ENCODE peak calls at places on chromosomes 13 and 19, in ten cellular contexts. X, L, P, C, T, K, Z, O, B and Y are unnamed samples.

GRCh38 chr19:31303262-31303815 is 45.9 kb downstream of the TSHZ3 start:
- DNase-seq in C (no peak), B (no peak), Z (no peak), O (no peak), K (no peak), X (peak; percentile 60), L (no peak), P (no peak), T (no peak), Y (no peak)

GRCh38 chr19:10797078-10797477 is 38.9 kb downstream of the TMED1 start:
- DNase-seq in C (no peak), X (no peak), T (no peak), P (no peak), O (no peak), K (no peak), B (no peak), L (peak; percentile 81), Z (no peak), Y (no peak)

GRCh38 chr19:4352701-4353121 is 9.3 kb downstream of the MPND start:
- DNase-seq in O (peak; percentile 65), L (peak; percentile 72), Z (peak; percentile 61), B (no peak), K (peak; percentile 50), X (peak; percentile 37), C (peak; percentile 84), T (peak; percentile 76), P (no peak), Y (no peak)

GRCh38 chr13:99062593-99062992 is 84.7 kb upstream of the DOCK9 start:
- DNase-seq in K (peak; percentile 78), L (no peak), P (no peak), C (no peak), B (peak; percentile 41), T (peak; percentile 87), O (no peak), Z (no peak), X (peak; percentile 88), Y (peak; percentile 82)

GRCh38 chr13:40087021-40088002 is 431.9 kb downstream of the COG6 start:
- DNase-seq in T (no peak), L (no peak), B (no peak), P (no peak), C (peak; percentile 38), O (no peak), Z (no peak), K (no peak), X (peak; percentile 29), Y (no peak)

GRCh38 chr13:92307752-92308151 is 909.3 kb downstream of the GPC5 start:
- DNase-seq in T (no peak), X (no peak), L (no peak), Z (no peak), O (no peak), C (no peak), P (no peak), K (no peak), B (no peak), Y (no peak)

GRCh38 chr13:60590775-60591174 is 193.8 kb downstream of the TDRD3 start:
- DNase-seq in B (no peak), X (no peak), O (no peak), T (peak; percentile 64), P (no peak), L (no peak), Z (no peak), C (no peak), K (peak; percentile 75), Y (no peak)

GRCh38 chr13:98207411-98207810 is 30.3 kb upstream of the RNF113B start:
- DNase-seq in B (no peak), X (no peak), P (no peak), C (no peak), O (no peak), Z (no peak), L (no peak), T (no peak), K (peak; percentile 70), Y (no peak)

GRCh38 chr13:109773276-109773675 is 13.1 kb downstream of the IRS2 start:
- DNase-seq in B (no peak), P (no peak), Z (no peak), C (no peak), K (peak; percentile 51), O (no peak), T (no peak), L (no peak), X (no peak), Y (no peak)

GRCh38 chr13:110340812-110341444 is 33.8 kb downstream of the COL4A2 start:
- DNase-seq in B (peak; percentile 91), T (peak; percentile 77), Z (peak; percentile 97), P (no peak), C (no peak), X (peak; percentile 37), L (peak; percentile 58), O (peak; percentile 54), K (peak; percentile 87), Y (peak; percentile 96)

GRCh38 chr19:47226426-47227346 is 4.3 kb downstream of the BBC3 start:
- DNase-seq in O (peak; percentile 93), Z (peak; percentile 93), K (peak; percentile 62), P (peak; percentile 77), C (peak; percentile 66), X (peak; percentile 71), B (peak; percentile 75), L (peak; percentile 61), T (no peak), Y (peak; percentile 94)

GRCh38 chr13:95298971-95299627 is 2.2 kb downstream of the ABCC4 start:
- DNase-seq in P (no peak), T (no peak), O (no peak), K (peak; percentile 94), X (no peak), Z (no peak), B (no peak), L (no peak), C (no peak), Y (no peak)

GRCh38 chr13:92312823-92313222 is 913.8 kb upstream of the GPC6 start:
- DNase-seq in T (no peak), Z (no peak), P (no peak), B (no peak), C (no peak), L (no peak), O (no peak), K (no peak), X (no peak), Y (no peak)

GRCh38 chr19:13063461-13064091 is 39.1 kb downstream of the LYL1 start:
- DNase-seq in X (no peak), C (no peak), L (no peak), P (no peak), B (no peak), O (no peak), K (no peak), T (no peak), Z (peak; percentile 87), Y (peak; percentile 79)

GRCh38 chr19:34254552-34255432 is at the start of gene GARRE1:
- DNase-seq in B (peak; percentile 37), K (peak; percentile 38), P (no peak), L (peak; percentile 85), Z (no peak), C (peak; percentile 71), X (peak; percentile 91), O (peak; percentile 50), T (peak; percentile 81), Y (peak; percentile 80)

GRCh38 chr19:12194827-12195500 is 32.1 kb downstream of the ZNF136 start:
- DNase-seq in K (peak; percentile 66), O (peak; percentile 59), P (peak; percentile 95), X (peak; percentile 97), Z (peak; percentile 89), L (peak; percentile 81), T (peak; percentile 44), C (no peak), B (peak; percentile 67), Y (peak; percentile 94)

GRCh38 chr19:29586401-29586800 is 19.7 kb upstream of the POP4 start:
- DNase-seq in L (no peak), O (no peak), C (no peak), K (no peak), P (peak; percentile 10), X (no peak), Z (no peak), B (no peak), T (no peak), Y (no peak)

GRCh38 chr13:31797154-31797775 is 57.9 kb downstream of the RXFP2 start:
- DNase-seq in Z (no peak), L (no peak), B (no peak), K (peak; percentile 33), O (no peak), T (peak; percentile 27), P (no peak), C (peak; percentile 36), X (no peak), Y (no peak)
- H3K27ac ChIP-seq in Z (no peak overlapping the region), L (no peak overlapping the region), B (no peak overlapping the region), K (no peak overlapping the region), O (no peak overlapping the region), T (no peak overlapping the region), P (no peak overlapping the region), C (no peak overlapping the region), X (no peak overlapping the region), Y (no peak overlapping the region)

DNA sequence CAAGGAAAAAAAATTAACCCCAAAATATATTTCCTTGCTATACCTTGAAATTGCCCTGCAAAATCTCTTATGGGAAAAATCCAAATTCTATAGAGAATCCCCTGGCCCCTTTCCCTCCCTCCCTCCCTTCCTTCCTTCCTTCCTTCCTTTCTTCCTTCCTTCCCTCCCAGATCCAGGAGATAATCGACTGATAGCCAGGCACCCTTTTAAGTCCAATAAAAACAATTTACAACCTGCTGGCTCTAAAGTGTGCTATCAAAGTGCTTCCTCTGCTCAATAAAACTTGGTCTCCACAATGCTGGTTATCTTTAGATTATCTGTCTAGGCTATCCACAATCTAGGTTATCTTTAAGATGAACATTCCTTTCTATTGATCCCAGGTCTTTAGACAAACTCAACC is 83.1 kb upstream of the TUBA3C start:
- DNase-seq in C (no peak), P (no peak), Z (no peak), B (no peak), K (no peak), T (peak; percentile 81), X (no peak), O (no peak), L (no peak), Y (no peak)
- H3K27ac ChIP-seq in C (no peak overlapping the region), P (no peak overlapping the region), Z (no peak overlapping the region), B (no peak overlapping the region), K (no peak overlapping the region), T (peak overlapping the region; percentile 96), X (no peak overlapping the region), O (no peak overlapping the region), L (no peak overlapping the region), Y (no peak overlapping the region)

DNA sequence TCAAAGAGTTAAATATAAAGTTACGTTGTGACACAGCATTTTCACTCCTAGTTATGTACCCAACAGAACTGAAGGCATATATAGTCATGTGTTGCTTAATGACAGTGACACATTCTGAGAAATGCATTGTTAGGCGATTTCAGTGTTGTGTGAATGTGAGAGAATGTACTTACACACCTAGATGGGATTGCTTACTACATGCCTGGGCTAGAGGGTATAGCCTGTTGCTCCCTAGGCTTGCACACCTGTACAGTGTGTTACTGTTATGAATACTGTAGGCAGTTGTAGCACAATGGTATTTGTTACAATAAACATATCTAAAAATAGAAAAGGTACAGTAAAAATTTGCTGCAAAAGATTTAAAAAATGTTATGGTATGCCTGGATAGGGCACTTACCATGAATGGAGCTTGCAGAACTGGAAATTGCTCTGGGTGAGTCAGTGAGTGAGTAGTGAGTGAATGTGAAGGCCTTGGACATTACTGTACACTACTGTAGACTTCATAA is 89.2 kb downstream of the DHRS12 start:
- DNase-seq in B (no peak), K (peak; percentile 76), P (no peak), Z (no peak), L (no peak), C (no peak), T (no peak), O (no peak), X (no peak), Y (no peak)
- H3K27ac ChIP-seq in B (no peak overlapping the region), K (no peak overlapping the region), P (no peak overlapping the region), Z (no peak overlapping the region), L (no peak overlapping the region), C (no peak overlapping the region), T (no peak overlapping the region), O (no peak overlapping the region), X (no peak overlapping the region), Y (no peak overlapping the region)

GRCh38 chr19:18306903-18307681 is 15.8 kb downstream of the LSM4 start:
- DNase-seq in K (no peak), P (no peak), C (no peak), X (no peak), B (no peak), L (peak; percentile 59), T (no peak), Z (peak; percentile 90), O (no peak), Y (no peak)
- H3K27ac ChIP-seq in K (peak overlapping the region; percentile 52), P (peak overlapping the region; percentile 92), C (no peak overlapping the region), X (no peak overlapping the region), B (peak overlapping the region; percentile 100), L (peak overlapping the region; percentile 59), T (peak overlapping the region; percentile 37), Z (peak overlapping the region; percentile 100), O (no peak overlapping the region), Y (peak overlapping the region; percentile 0)